ENCODE peak calls at places on chromosome 17, in ten cellular contexts. U is HFFc6, G is T-cell, F is GM12891, K is Calu3, H is left colon, Y is RPMI8226, B is HEK293T, Q is fibroblast of pulmonary artery, T is epithelial cell of esophagus. E is an unnamed sample.

GRCh38 chr17:44766409-44767038 is 7.7 kb downstream of the ADAM11 start:
- DNase-seq in F (no peak), Q (no peak), U (no peak), K (no peak), B (no peak), H (no peak), T (no peak), G (no peak), Y (peak; percentile 19), E (no peak)

GRCh38 chr17:82859431-82860403 is 19.9 kb upstream of the ZNF750 start:
- DNase-seq in K (peak; percentile 81), Y (no peak), U (peak; percentile 5), T (peak; percentile 68), H (no peak), F (peak; percentile 68), G (peak; percentile 57), B (no peak), Q (peak; percentile 60), E (no peak)

GRCh38 chr17:80413771-80414507 is 1.0 kb upstream of the ENDOV start:
- DNase-seq in T (no peak), G (no peak), U (no peak), B (no peak), Q (no peak), Y (no peak), F (no peak), K (no peak), H (no peak), E (no peak)

GRCh38 chr17:1485311-1485747 is 7.2 kb downstream of the MYO1C start:
- DNase-seq in K (peak; percentile 34), F (no peak), T (no peak), Y (peak; percentile 40), H (peak; percentile 53), G (no peak), B (peak; percentile 38), Q (no peak), U (no peak), E (no peak)

GRCh38 chr17:1485748-1486376 is 6.6 kb downstream of the MYO1C start:
- DNase-seq in F (peak; percentile 75), Q (peak; percentile 61), H (peak; percentile 77), B (peak; percentile 52), Y (peak; percentile 56), K (peak; percentile 63), T (peak; percentile 57), U (peak; percentile 59), G (peak; percentile 57), E (no peak)

GRCh38 chr17:73011016-73011486 is 81.4 kb downstream of the SLC39A11 start:
- DNase-seq in K (no peak), F (no peak), U (no peak), H (no peak), G (no peak), T (no peak), Q (no peak), Y (no peak), B (no peak), E (no peak)

GRCh38 chr17:56781944-56782737 is 51.6 kb downstream of the C17orf67 start:
- DNase-seq in B (no peak), T (no peak), Q (no peak), H (no peak), F (no peak), G (no peak), K (no peak), U (no peak), Y (no peak), E (no peak)

GRCh38 chr17:56393156-56393555 is 200.3 kb upstream of the NOG start:
- DNase-seq in G (no peak), Q (no peak), T (no peak), H (no peak), B (no peak), K (no peak), U (no peak), F (no peak), Y (no peak), E (no peak)

GRCh38 chr17:82006468-82007227 is 16.0 kb downstream of the CENPX start:
- DNase-seq in F (no peak), B (no peak), T (peak; percentile 50), U (peak; percentile 43), G (no peak), Q (peak; percentile 62), Y (no peak), H (no peak), K (no peak), E (no peak)

GRCh38 chr17:41008811-41009210 is at the start of gene KRTAP3-1:
- DNase-seq in Q (no peak), G (no peak), K (no peak), T (no peak), U (no peak), F (no peak), Y (peak; percentile 44), H (no peak), B (no peak), E (no peak)

GRCh38 chr17:35569405-35569804 is 8.8 kb upstream of the SLFN14 start:
- DNase-seq in Y (no peak), Q (no peak), T (no peak), G (no peak), F (no peak), U (no peak), K (no peak), B (no peak), H (no peak), E (no peak)

GRCh38 chr17:33292184-33292980 is 713 bp downstream of the ASIC2 start:
- DNase-seq in F (peak; percentile 24), K (no peak), Y (no peak), H (no peak), Q (peak; percentile 7), U (no peak), G (no peak), T (peak; percentile 45), B (peak; percentile 22), E (no peak)

GRCh38 chr17:13222931-13223330 is 205.1 kb upstream of the ELAC2 start:
- DNase-seq in B (no peak), G (no peak), T (no peak), Y (no peak), U (no peak), K (no peak), F (no peak), H (no peak), Q (no peak), E (no peak)

GRCh38 chr17:27810902-27811557 is 10.7 kb upstream of the NOS2 start:
- DNase-seq in B (no peak), U (peak; percentile 26), Q (peak; percentile 16), T (peak; percentile 60), F (no peak), Y (no peak), G (no peak), H (no peak), K (no peak), E (no peak)

GRCh38 chr17:58330997-58331814 is 2.6 kb upstream of the TSPOAP1 start:
- DNase-seq in G (peak; percentile 81), Q (no peak), K (no peak), B (no peak), H (peak; percentile 62), T (no peak), Y (peak; percentile 90), U (no peak), F (no peak), E (no peak)

GRCh38 chr17:57071991-57072944 is 12.8 kb upstream of the AKAP1 start:
- DNase-seq in Q (no peak), G (no peak), K (no peak), B (no peak), U (no peak), H (no peak), F (no peak), Y (no peak), T (no peak), E (no peak)

GRCh38 chr17:73401911-73402310 is 90.1 kb upstream of the CDC42EP4 start:
- DNase-seq in H (no peak), Q (peak; percentile 32), B (no peak), K (no peak), Y (peak; percentile 68), T (no peak), U (no peak), F (no peak), G (no peak), E (peak; percentile 18)

GRCh38 chr17:17742133-17742621 is 60.9 kb downstream of the RAI1 start:
- DNase-seq in H (no peak), Y (no peak), U (peak; percentile 38), T (no peak), Q (peak; percentile 59), G (no peak), B (no peak), K (no peak), F (no peak), E (no peak)

GRCh38 chr17:10668771-10669170 is 11.7 kb upstream of the MYH3 start:
- DNase-seq in G (no peak), B (no peak), T (peak; percentile 19), Q (peak; percentile 10), K (no peak), F (no peak), U (peak; percentile 56), H (no peak), Y (no peak), E (no peak)

GRCh38 chr17:80774146-80774545 is 217.5 kb upstream of the CHMP6 start:
- DNase-seq in U (no peak), K (no peak), H (no peak), B (no peak), G (no peak), F (no peak), T (no peak), Y (no peak), Q (no peak), E (no peak)

GRCh38 chr17:62614142-62614541 is 13.3 kb upstream of the MRC2 start:
- DNase-seq in B (no peak), Q (peak; percentile 73), Y (no peak), G (no peak), F (no peak), U (peak; percentile 78), H (no peak), T (no peak), K (no peak), E (no peak)

GRCh38 chr17:48499743-48500434 is 30.9 kb downstream of the HOXB1 start:
- DNase-seq in T (no peak), F (no peak), Q (no peak), K (no peak), Y (no peak), H (no peak), B (no peak), G (no peak), U (no peak), E (no peak)

GRCh38 chr17:34173221-34173620 is 81.9 kb upstream of the CCL2 start:
- DNase-seq in G (no peak), Y (no peak), F (no peak), U (peak; percentile 33), B (no peak), T (no peak), K (no peak), Q (peak; percentile 75), H (no peak), E (no peak)

GRCh38 chr17:63647065-63647725 is 25.0 kb downstream of the MAP3K3 start:
- DNase-seq in F (no peak), K (peak; percentile 15), U (peak; percentile 50), T (peak; percentile 14), Y (no peak), Q (peak; percentile 55), G (no peak), H (no peak), B (no peak), E (no peak)

GRCh38 chr17:35778641-35779196 is 16.7 kb downstream of the MMP28 start:
- DNase-seq in Y (no peak), B (no peak), K (no peak), F (no peak), T (peak; percentile 62), H (no peak), G (no peak), Q (no peak), U (no peak), E (no peak)

GRCh38 chr17:28925912-28926365 is 23.1 kb upstream of the DHRS13 start:
- DNase-seq in Q (peak; percentile 90), U (peak; percentile 82), K (no peak), F (no peak), B (no peak), T (peak; percentile 90), G (peak; percentile 27), Y (no peak), H (no peak), E (no peak)

GRCh38 chr17:1498869-1499268 is 6.4 kb upstream of the MYO1C start:
- DNase-seq in U (peak; percentile 67), K (no peak), Y (no peak), Q (peak; percentile 56), F (no peak), G (no peak), B (no peak), T (no peak), H (no peak), E (no peak)

GRCh38 chr17:80029235-80029974 is 6.3 kb downstream of the TBC1D16 start:
- DNase-seq in K (peak; percentile 29), U (peak; percentile 46), F (no peak), Q (peak; percentile 84), G (no peak), Y (peak; percentile 73), B (no peak), T (peak; percentile 20), H (peak; percentile 68), E (no peak)

E was measured in iPS DF 6.9.